ENCODE peak calls at places on chromosome 2, in five cellular contexts. One of them, this sample, is unnamed.

GRCh38 chr2:111534816-111535803 is 348.9 kb downstream of the ANAPC1 start:
- DNase-seq in frontal cortex: no peak
- DNase-seq in H54: peak
- DNase-seq in central memory CD4-positive, alpha-beta T cell: peak
- DNase-seq in fibroblast of the conjunctiva: no peak
- DNase-seq in this sample: no peak

GRCh38 chr2:59754336-59754735 is 799.1 kb downstream of the BCL11A start:
- DNase-seq in frontal cortex: no peak
- DNase-seq in H54: no peak
- DNase-seq in central memory CD4-positive, alpha-beta T cell: no peak
- DNase-seq in fibroblast of the conjunctiva: no peak
- DNase-seq in this sample: no peak

GRCh38 chr2:58449286-58450010 is 208.3 kb upstream of the FANCL start:
- DNase-seq in frontal cortex: no peak
- DNase-seq in H54: no peak
- DNase-seq in central memory CD4-positive, alpha-beta T cell: no peak
- DNase-seq in fibroblast of the conjunctiva: no peak
- DNase-seq in this sample: no peak

GRCh38 chr2:137383391-137383790 is 580.9 kb upstream of the HNMT start:
- DNase-seq in frontal cortex: no peak
- DNase-seq in H54: no peak
- DNase-seq in central memory CD4-positive, alpha-beta T cell: no peak
- DNase-seq in fibroblast of the conjunctiva: no peak
- DNase-seq in this sample: no peak

GRCh38 chr2:37742286-37742685 is 70.8 kb upstream of the CDC42EP3 start:
- DNase-seq in frontal cortex: no peak
- DNase-seq in H54: no peak
- DNase-seq in central memory CD4-positive, alpha-beta T cell: no peak
- DNase-seq in fibroblast of the conjunctiva: no peak
- DNase-seq in this sample: no peak

GRCh38 chr2:207930747-207931146 is 94.6 kb downstream of the PLEKHM3 start:
- DNase-seq in frontal cortex: no peak
- DNase-seq in H54: no peak
- DNase-seq in central memory CD4-positive, alpha-beta T cell: no peak
- DNase-seq in fibroblast of the conjunctiva: no peak
- DNase-seq in this sample: no peak

GRCh38 chr2:20584045-20584636 is 66.8 kb downstream of the HS1BP3 start:
- DNase-seq in frontal cortex: no peak
- DNase-seq in H54: peak
- DNase-seq in central memory CD4-positive, alpha-beta T cell: no peak
- DNase-seq in fibroblast of the conjunctiva: peak
- DNase-seq in this sample: no peak

GRCh38 chr2:113200736-113201490 is 27.1 kb downstream of the PSD4 start:
- DNase-seq in frontal cortex: no peak
- DNase-seq in H54: no peak
- DNase-seq in central memory CD4-positive, alpha-beta T cell: no peak
- DNase-seq in fibroblast of the conjunctiva: no peak
- DNase-seq in this sample: no peak

GRCh38 chr2:240478346-240479110 is 43.1 kb downstream of the GPC1 start:
- DNase-seq in frontal cortex: no peak
- DNase-seq in H54: no peak
- DNase-seq in central memory CD4-positive, alpha-beta T cell: no peak
- DNase-seq in fibroblast of the conjunctiva: no peak
- DNase-seq in this sample: no peak

GRCh38 chr2:201813996-201814845 is 7.9 kb downstream of the CDK15 start:
- DNase-seq in frontal cortex: no peak
- DNase-seq in H54: no peak
- DNase-seq in central memory CD4-positive, alpha-beta T cell: no peak
- DNase-seq in fibroblast of the conjunctiva: no peak
- DNase-seq in this sample: no peak